ENCODE peak calls at places on chromosomes 4 and X, in seven cellular contexts. U, X, S, A, H, T and P are unnamed samples.

GRCh38 chr4:124095596-124095995 is 616.9 kb downstream of the ANKRD50 start:
- DNase-seq in U (no peak), X (no peak), S (no peak), A (peak; percentile 18), H (no peak), T (no peak), P (no peak)

GRCh38 chr4:170052919-170053318 is 26.7 kb upstream of the MFAP3L start:
- DNase-seq in U (no peak), X (no peak), S (no peak), A (no peak), H (no peak), T (no peak), P (no peak)

GRCh38 chr4:113584407-113585150 is 177.0 kb downstream of the CAMK2D start:
- DNase-seq in U (peak; percentile 11), X (no peak), S (no peak), A (peak; percentile 83), H (peak; percentile 96), T (no peak), P (no peak)

GRCh38 chr4:48109413-48110263 is 24.4 kb downstream of the TXK start:
- DNase-seq in U (peak; percentile 69), X (no peak), S (no peak), A (peak; percentile 40), H (peak; percentile 83), T (peak; percentile 77), P (no peak)

GRCh38 chrX:151228935-151229334 is 52.6 kb downstream of the GPR50 start:
- DNase-seq in U (no peak), X (no peak), S (no peak), A (no peak), H (no peak), T (no peak), P (no peak)

GRCh38 chr4:106803107-106803506 is 233.0 kb downstream of the DKK2 start:
- DNase-seq in U (no peak), X (no peak), S (no peak), A (no peak), H (no peak), T (no peak), P (no peak)

GRCh38 chrX:150062292-150063137 is 124.2 kb upstream of the EOLA2 start:
- DNase-seq in U (peak; percentile 1), X (peak; percentile 73), S (no peak), A (peak; percentile 69), H (no peak), T (no peak), P (no peak)

GRCh38 chr4:38109370-38109769 is 149.2 kb downstream of the PTTG2 start:
- DNase-seq in U (no peak), X (no peak), S (no peak), A (no peak), H (no peak), T (no peak), P (no peak)

GRCh38 chr4:109729155-109729562 is 711 bp downstream of the PLA2G12A start:
- DNase-seq in U (peak; percentile 49), X (no peak), S (no peak), A (peak; percentile 7), H (peak; percentile 43), T (peak; percentile 14), P (no peak)

GRCh38 chr4:164012396-164013027 is 518.0 kb downstream of the TMA16 start:
- DNase-seq in U (peak; percentile 1), X (no peak), S (no peak), A (no peak), H (peak; percentile 80), T (peak; percentile 10), P (no peak)

GRCh38 chr4:120749445-120750151 is 172.9 kb downstream of the PRDM5 start:
- DNase-seq in U (no peak), X (no peak), S (no peak), A (no peak), H (no peak), T (peak; percentile 98), P (no peak)

GRCh38 chr4:156888762-156889161 is 82.8 kb downstream of the PDGFC start:
- DNase-seq in U (no peak), X (no peak), S (no peak), A (peak; percentile 77), H (no peak), T (no peak), P (no peak)

GRCh38 chr4:87973283-87974169 is 2.0 kb upstream of the SPP1 start:
- DNase-seq in U (peak; percentile 40), X (peak; percentile 55), S (peak; percentile 24), A (peak; percentile 84), H (peak; percentile 96), T (peak; percentile 60), P (no peak)

GRCh38 chr4:113908829-113909228 is 70.6 kb downstream of the ARSJ start:
- DNase-seq in U (no peak), X (no peak), S (no peak), A (no peak), H (no peak), T (peak; percentile 20), P (no peak)

GRCh38 chr4:40231464-40231863 is 34.6 kb downstream of the RHOH start:
- DNase-seq in U (no peak), X (no peak), S (no peak), A (no peak), H (no peak), T (no peak), P (no peak)

GRCh38 chr4:40232610-40233009 is 35.8 kb downstream of the RHOH start:
- DNase-seq in U (no peak), X (no peak), S (no peak), A (no peak), H (no peak), T (no peak), P (no peak)

GRCh38 chr4:40233227-40233626 is 36.4 kb downstream of the RHOH start:
- DNase-seq in U (no peak), X (no peak), S (no peak), A (no peak), H (no peak), T (no peak), P (no peak)

GRCh38 chr4:40238008-40238699 is 41.3 kb downstream of the RHOH start:
- DNase-seq in U (no peak), X (no peak), S (no peak), A (no peak), H (no peak), T (no peak), P (no peak)

DNA sequence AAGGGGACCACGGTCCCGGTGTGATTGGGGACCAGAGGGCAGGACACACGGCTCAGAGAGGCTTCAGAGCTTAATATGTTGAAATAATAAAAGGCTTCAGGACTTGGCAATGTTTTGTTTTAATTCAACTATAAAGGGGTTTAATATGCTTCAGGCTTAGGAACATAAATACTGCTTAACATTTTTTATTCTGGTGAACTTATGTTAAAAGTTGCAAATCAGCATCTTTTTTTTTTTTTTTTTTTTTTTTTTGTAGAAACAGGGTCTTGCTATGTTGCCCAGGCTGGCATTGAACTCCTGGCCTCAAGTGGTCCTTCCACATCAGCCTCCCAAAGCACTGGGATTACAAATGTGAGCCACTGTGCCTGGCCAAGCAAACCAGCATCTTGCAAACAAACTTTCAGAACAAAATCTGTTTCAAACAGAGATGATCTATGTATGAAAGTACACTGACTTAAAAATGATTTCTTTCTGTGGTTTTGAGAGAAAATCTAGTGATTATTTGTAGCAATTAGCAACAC is 37.7 kb downstream of the RHOH start:
- DNase-seq in U (no peak), X (no peak), S (no peak), A (no peak), H (no peak), T (no peak), P (no peak)
- H3K27ac ChIP-seq in U (no peak overlapping the region), X (no peak overlapping the region), S (no peak overlapping the region), A (no peak overlapping the region), H (no peak overlapping the region), T (no peak overlapping the region), P (no peak overlapping the region)

GRCh38 chr4:139599076-139599475 is 43.1 kb upstream of the SETD7 start:
- DNase-seq in U (no peak), X (no peak), S (no peak), A (no peak), H (peak; percentile 80), T (no peak), P (no peak)
- H3K27ac ChIP-seq in U (no peak overlapping the region), X (no peak overlapping the region), S (no peak overlapping the region), A (no peak overlapping the region), H (no peak overlapping the region), T (no peak overlapping the region), P (no peak overlapping the region)

DNA sequence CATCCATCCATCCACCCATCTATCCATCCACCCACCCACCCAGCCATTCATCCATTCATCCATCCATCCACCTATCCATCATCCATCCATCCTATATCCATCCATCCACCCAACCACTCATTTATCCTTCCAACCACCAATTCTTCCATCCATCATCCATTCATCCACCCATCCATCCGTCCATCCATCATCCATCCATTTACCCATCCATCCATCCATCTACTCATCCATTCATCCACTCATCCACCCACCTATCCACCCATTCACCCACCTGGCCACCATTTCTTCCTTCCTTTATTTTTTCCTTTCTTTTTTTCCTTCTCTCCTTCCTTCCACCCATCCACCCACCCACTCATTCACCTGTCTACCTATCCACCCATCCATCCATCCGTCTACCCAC is 25.2 kb downstream of the HTRA3 start:
- DNase-seq in U (no peak), X (no peak), S (no peak), A (no peak), H (no peak), T (no peak), P (no peak)
- H3K27ac ChIP-seq in U (no peak overlapping the region), X (no peak overlapping the region), S (no peak overlapping the region), A (no peak overlapping the region), H (no peak overlapping the region), T (no peak overlapping the region), P (no peak overlapping the region)

GRCh38 chr4:145525291-145525740 is 43.7 kb downstream of the SMAD1 start:
- DNase-seq in U (no peak), X (no peak), S (no peak), A (peak; percentile 61), H (peak; percentile 63), T (peak; percentile 33), P (no peak)

GRCh38 chr4:145523117-145523516 is 41.5 kb downstream of the SMAD1 start:
- DNase-seq in U (no peak), X (no peak), S (no peak), A (peak; percentile 56), H (no peak), T (peak; percentile 34), P (no peak)

GRCh38 chr4:145520172-145520571 is 38.5 kb downstream of the SMAD1 start:
- DNase-seq in U (no peak), X (no peak), S (no peak), A (no peak), H (no peak), T (no peak), P (no peak)

GRCh38 chr4:145524535-145524934 is 42.9 kb downstream of the SMAD1 start:
- DNase-seq in U (no peak), X (no peak), S (no peak), A (no peak), H (no peak), T (peak; percentile 79), P (no peak)

GRCh38 chr4:145521282-145521681 is 39.6 kb downstream of the SMAD1 start:
- DNase-seq in U (no peak), X (no peak), S (no peak), A (no peak), H (no peak), T (no peak), P (no peak)
- H3K27ac ChIP-seq in U (no peak overlapping the region), X (no peak overlapping the region), S (no peak overlapping the region), A (no peak overlapping the region), H (no peak overlapping the region), T (peak overlapping the region; percentile 51), P (no peak overlapping the region)

GRCh38 chr4:85595796-85596559 is 121.0 kb downstream of the ARHGAP24 start:
- DNase-seq in U (no peak), X (no peak), S (no peak), A (no peak), H (no peak), T (no peak), P (no peak)
- H3K27ac ChIP-seq in U (no peak overlapping the region), X (no peak overlapping the region), S (no peak overlapping the region), A (no peak overlapping the region), H (no peak overlapping the region), T (no peak overlapping the region), P (no peak overlapping the region)